ENCODE peak calls at places on chromosomes 3 and 15, in six cellular contexts. F is GM23248, C is PC-3, P is OCI-LY7, I is SK-N-SH, D is HCT116. G is an unnamed sample.

GRCh38 chr3:67076607-67077006 is 78.5 kb downstream of the KBTBD8 start:
- DNase-seq in C (peak; percentile 2), D (no peak), I (no peak), F (no peak), P (no peak), G (no peak)

GRCh38 chr15:59111267-59111666 is 6.3 kb downstream of the CCNB2 start:
- DNase-seq in D (no peak), P (no peak), C (no peak), I (no peak), F (no peak), G (no peak)

GRCh38 chr3:24196526-24196925 is 251.4 kb downstream of the NR1D2 start:
- DNase-seq in F (peak; percentile 73), P (no peak), C (peak; percentile 18), I (no peak), D (no peak), G (no peak)

GRCh38 chr3:105553851-105554250 is 187.1 kb downstream of the ALCAM start:
- DNase-seq in I (no peak), C (peak; percentile 28), F (peak; percentile 62), D (no peak), P (no peak), G (no peak)

GRCh38 chr3:116005404-116005803 is 382.1 kb downstream of the GAP43 start:
- DNase-seq in I (no peak), P (no peak), D (no peak), F (peak; percentile 99), C (peak; percentile 76), G (no peak)

GRCh38 chr3:15475161-15475560 is 46.3 kb downstream of the COLQ start:
- DNase-seq in C (no peak), D (no peak), P (no peak), F (no peak), I (no peak), G (no peak)

GRCh38 chr3:157436583-157437300 is at the start of gene PTX3:
- DNase-seq in P (no peak), D (no peak), C (peak; percentile 90), I (peak; percentile 8), F (peak; percentile 87), G (peak; percentile 51)

GRCh38 chr15:77022646-77023575 is 28.0 kb downstream of the PSTPIP1 start:
- DNase-seq in C (no peak), D (no peak), F (no peak), P (no peak), I (no peak), G (no peak)

GRCh38 chr3:23691343-23691895 is 114.3 kb upstream of the UBE2E1 start:
- DNase-seq in C (no peak), I (no peak), P (no peak), F (peak; percentile 24), D (no peak), G (no peak)

GRCh38 chr3:111252795-111253194 is 181.2 kb downstream of the NECTIN3 start:
- DNase-seq in I (peak; percentile 4), P (no peak), C (peak; percentile 57), D (no peak), F (peak; percentile 59), G (no peak)

GRCh38 chr3:123791073-123791370 is 93.1 kb downstream of the MYLK start:
- DNase-seq in F (no peak), P (no peak), D (no peak), C (no peak), I (no peak), G (no peak)

GRCh38 chr15:66089049-66089448 is 164.5 kb downstream of the MEGF11 start:
- DNase-seq in D (no peak), I (peak; percentile 45), F (no peak), P (no peak), C (no peak), G (no peak)

GRCh38 chr3:72977060-72977459 is 19.6 kb upstream of the PPP4R2 start:
- DNase-seq in D (no peak), I (no peak), C (no peak), P (no peak), F (peak; percentile 39), G (no peak)

GRCh38 chr15:39363761-39364586 is 216.9 kb upstream of the THBS1 start:
- DNase-seq in C (peak; percentile 55), F (peak; percentile 79), P (no peak), I (no peak), D (no peak), G (no peak)

GRCh38 chr3:58384381-58385090 is 49.1 kb downstream of the PDHB start:
- DNase-seq in P (peak; percentile 11), C (no peak), I (peak; percentile 21), F (peak; percentile 33), D (no peak), G (no peak)

GRCh38 chr3:27165348-27165747 is 203.8 kb downstream of the NEK10 start:
- DNase-seq in D (no peak), C (no peak), P (no peak), F (peak; percentile 93), I (no peak), G (no peak)

GRCh38 chr3:55649554-55649953 is 162.4 kb upstream of the WNT5A start:
- DNase-seq in P (no peak), C (no peak), F (no peak), I (no peak), D (no peak), G (no peak)

GRCh38 chr3:6542795-6543194 is 318.1 kb upstream of the GRM7 start:
- DNase-seq in F (no peak), P (no peak), I (no peak), C (no peak), D (no peak), G (no peak)

GRCh38 chr3:153165211-153165815 is 3.3 kb downstream of the RAP2B start:
- DNase-seq in P (peak; percentile 26), F (peak; percentile 46), D (no peak), C (peak; percentile 33), I (no peak), G (no peak)

GRCh38 chr15:65361708-65362459 is 15.9 kb downstream of the IGDCC3 start:
- DNase-seq in C (no peak), P (no peak), D (no peak), F (no peak), I (no peak), G (no peak)

DNA sequence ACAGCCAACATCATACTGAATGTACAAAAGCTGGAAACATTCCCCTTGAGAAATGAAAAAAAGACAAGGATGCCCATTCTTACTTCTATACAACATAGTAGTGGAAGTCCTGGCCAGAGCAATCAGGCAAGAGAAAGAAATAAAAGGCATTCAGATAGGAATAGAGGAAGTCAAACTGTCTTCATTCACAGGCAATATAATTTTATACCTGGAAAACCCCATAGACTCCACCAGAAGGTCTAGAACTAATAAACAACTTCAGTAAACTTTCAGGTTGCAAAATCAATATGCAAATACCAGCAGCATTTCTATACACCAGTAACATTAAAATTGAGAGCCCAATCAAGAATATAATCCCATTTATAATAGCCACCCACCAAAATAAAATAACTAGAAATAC is 27.1 kb upstream of the THSD4 start:
- DNase-seq in D (no peak), F (no peak), I (no peak), C (no peak), P (no peak), G (no peak)
- H3K27ac ChIP-seq in D (no peak overlapping the region), F (no peak overlapping the region), I (no peak overlapping the region), C (no peak overlapping the region), P (no peak overlapping the region), G (no peak overlapping the region)

DNA sequence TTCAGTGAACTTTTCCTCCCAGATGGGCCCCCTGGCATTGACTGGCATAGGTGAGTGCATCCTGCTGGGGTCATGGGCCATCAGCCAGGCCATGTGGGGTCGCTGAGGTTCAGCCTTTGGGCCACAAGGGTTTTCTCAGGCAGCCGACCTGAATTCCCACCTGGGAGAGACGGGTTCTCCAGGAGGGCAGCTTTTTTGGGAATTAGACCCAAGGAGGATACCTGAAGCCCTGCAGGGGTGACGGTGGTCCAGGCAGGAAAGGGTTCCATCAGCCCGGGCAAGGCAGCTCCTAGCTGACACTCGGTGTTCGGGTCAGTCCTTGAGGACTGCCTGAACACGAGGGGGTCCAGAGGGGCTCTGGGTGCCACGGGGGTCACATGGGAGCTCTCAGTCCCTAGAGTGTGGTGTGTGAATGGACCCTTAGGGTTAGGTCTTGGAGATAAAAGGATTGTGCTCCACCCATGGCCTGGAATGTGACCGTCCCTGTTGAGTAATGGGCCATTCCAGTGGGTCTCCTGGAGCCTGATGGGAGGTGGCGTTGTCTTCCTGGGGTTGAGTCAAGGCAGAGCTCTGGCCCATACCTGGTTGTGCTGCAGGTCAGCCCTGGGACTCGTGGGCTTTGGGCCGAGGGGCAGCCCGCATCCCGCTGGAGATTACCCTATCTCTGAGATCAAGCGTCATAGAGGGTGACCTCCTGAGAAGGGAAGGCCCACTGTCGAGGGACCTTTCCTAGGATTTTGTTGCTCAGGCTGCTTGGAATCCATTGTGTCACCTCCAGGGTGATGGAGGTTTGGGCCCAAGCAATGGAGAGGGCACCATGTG is 192.8 kb downstream of the UBE3A start:
- DNase-seq in C (no peak), D (no peak), P (no peak), I (no peak), F (no peak), G (no peak)
- H3K9me3 ChIP-seq in C (peaks cover 5% of the 10 kb centered on the region), D (peaks cover 35% of the 10 kb centered on the region), P (no peaks in the 10 kb centered on the region), I (no peaks in the 10 kb centered on the region), F (no peaks in the 10 kb centered on the region), G (no peaks in the 10 kb centered on the region)

DNA sequence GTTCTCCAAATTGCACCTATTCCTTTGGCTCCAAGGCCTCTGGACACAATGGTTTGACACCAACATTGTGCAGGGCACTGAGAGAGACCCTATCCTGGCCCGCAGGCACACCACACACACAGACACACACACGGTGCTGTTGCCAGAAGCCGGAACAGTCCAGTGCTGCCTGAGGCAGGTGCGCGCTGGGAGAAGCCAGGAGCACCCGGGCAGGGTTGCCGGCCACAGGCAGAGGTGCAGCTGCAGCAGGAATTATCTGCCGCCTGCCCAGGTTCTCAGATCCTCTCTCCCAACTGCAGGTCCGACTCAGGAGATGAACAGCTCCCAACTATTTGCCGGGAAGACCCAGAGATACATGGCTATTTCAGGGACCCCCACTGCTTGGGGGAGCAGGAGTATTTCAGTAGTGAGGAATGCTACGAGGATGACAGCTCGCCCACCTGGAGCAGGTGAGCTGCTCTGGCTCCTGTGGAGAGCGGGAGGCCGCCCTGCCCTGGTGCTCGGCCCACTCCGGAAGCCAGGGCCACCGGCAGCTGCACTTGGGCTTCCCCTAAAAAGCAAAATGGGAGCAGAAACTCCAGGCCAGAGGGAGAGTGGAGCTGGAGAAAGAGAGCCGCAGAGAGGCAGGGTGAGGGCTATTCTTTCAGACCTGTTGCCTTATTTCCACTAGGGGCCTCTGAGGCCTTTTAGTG is 42.9 kb downstream of the CHDH start:
- DNase-seq in D (no peak), C (no peak), P (no peak), F (no peak), I (no peak), G (no peak)
- TF ChIP-seq EZH2phosphoT487 in D (no peak), C (no peak), P (no peak), F (no peak), I (no peak), G (no peak)

DNA sequence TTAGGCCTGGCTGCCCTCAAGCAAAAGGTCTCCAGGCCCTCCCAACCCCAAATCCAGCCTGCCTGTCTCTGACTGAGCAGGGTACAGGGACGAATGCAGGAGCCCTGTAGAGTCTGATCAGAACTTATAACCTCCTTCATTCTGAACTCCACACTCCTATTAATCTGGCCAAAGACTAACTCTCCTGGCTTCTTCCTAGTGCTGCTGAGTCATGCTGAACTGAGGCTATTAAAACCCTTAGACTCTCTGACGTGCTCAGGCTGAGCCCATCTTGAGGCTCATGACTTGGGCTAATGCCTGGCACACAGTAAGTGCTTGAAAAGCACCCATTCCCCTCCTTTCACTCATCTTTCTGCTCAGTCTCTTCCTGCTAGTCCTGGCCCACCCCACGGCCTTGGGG is 81.9 kb downstream of the NUP210 start:
- DNase-seq in P (no peak), D (no peak), C (peak; percentile 50), F (peak; percentile 29), I (no peak), G (no peak)
- H3K27ac ChIP-seq in P (peak overlapping the region; percentile 23), D (no peak overlapping the region), C (peak overlapping the region; percentile 5), F (no peak overlapping the region), I (no peak overlapping the region), G (no peak overlapping the region)